ENCODE peak calls at places on chromosomes 2 and 18, in seven cellular contexts. C is activated CD8-positive, alpha-beta memory T cell treated with anti-CD3 and anti-CD28 coated beads, Interleukin-2, amount 50 U/mL, for 4 hours; G is T-helper 17 cell; T is non-pigmented ciliary epithelial cell; Q is GM10248; D is CD8-positive, alpha-beta T cell; A is iPS DF 19.7. U is an unnamed sample.

GRCh38 chr2:132037527-132038178 is 124.1 kb downstream of the ANKRD30BL start:
- DNase-seq in Q (peak), D (no peak), T (no peak), A (no peak), C (no peak), G (no peak), U (no peak)

GRCh38 chr2:236661064-236661761 is 91.6 kb downstream of the ACKR3 start:
- DNase-seq in G (no peak), T (no peak), Q (no peak), A (peak), C (no peak), D (no peak), U (no peak)

GRCh38 chr2:206783718-206784117 is 18.3 kb downstream of the FASTKD2 start:
- DNase-seq in G (no peak), T (no peak), A (no peak), Q (no peak), D (no peak), C (no peak), U (no peak)

GRCh38 chr2:125444106-125444505 is 1211.9 kb upstream of the GYPC start:
- DNase-seq in A (no peak), G (no peak), T (no peak), Q (no peak), D (no peak), C (no peak), U (no peak)

GRCh38 chr2:175207741-175208438 is 26.4 kb upstream of the ATP5MC3 start:
- DNase-seq in T (no peak), A (no peak), Q (no peak), D (no peak), G (no peak), C (no peak), U (no peak)

GRCh38 chr18:3248062-3248669 is 565 bp downstream of the MYL12A start:
- DNase-seq in Q (no peak), G (no peak), T (no peak), D (no peak), C (no peak), A (no peak), U (no peak)

GRCh38 chr18:23059541-23060465 is 75.5 kb upstream of the CABLES1 start:
- DNase-seq in D (no peak), T (no peak), G (no peak), C (no peak), Q (no peak), A (no peak), U (no peak)

GRCh38 chr18:36536426-36536825 is 238.9 kb downstream of the FHOD3 start:
- DNase-seq in D (no peak), Q (no peak), C (no peak), A (no peak), T (no peak), G (no peak), U (no peak)

GRCh38 chr2:235170536-235171510 is 219.0 kb downstream of the SH3BP4 start:
- DNase-seq in C (no peak), D (no peak), G (no peak), T (peak), Q (no peak), A (peak), U (no peak)

GRCh38 chr2:183081908-183082307 is 3.4 kb downstream of the DUSP19 start:
- DNase-seq in G (no peak), A (no peak), D (no peak), T (no peak), Q (no peak), C (no peak), U (no peak)

GRCh38 chr2:144948205-144948855 is 428.4 kb upstream of the ZEB2 start:
- DNase-seq in A (no peak), T (no peak), G (no peak), C (no peak), Q (no peak), D (no peak), U (no peak)

GRCh38 chr2:170743530-170744239 is 26.5 kb upstream of the ERICH2 start:
- DNase-seq in C (no peak), G (no peak), A (no peak), D (no peak), Q (no peak), T (no peak), U (no peak)

GRCh38 chr2:200039847-200040246 is 84.5 kb downstream of the MAIP1 start:
- DNase-seq in D (no peak), G (no peak), T (peak), Q (no peak), C (no peak), A (no peak), U (no peak)

GRCh38 chr2:201955702-201956141 is 77.9 kb upstream of the FZD7 start:
- DNase-seq in T (no peak), C (no peak), G (no peak), D (no peak), A (no peak), Q (no peak), U (no peak)

GRCh38 chr2:70979626-70980025 is 1.2 kb downstream of the ANKRD53 start:
- DNase-seq in G (no peak), A (no peak), D (peak), T (no peak), Q (no peak), C (no peak), U (no peak)

GRCh38 chr2:199985625-199986207 is 30.3 kb downstream of the MAIP1 start:
- DNase-seq in C (peak), T (no peak), A (peak), Q (no peak), D (no peak), G (peak), U (no peak)

GRCh38 chr2:59184281-59185020 is 943.3 kb upstream of the FANCL start:
- DNase-seq in C (no peak), A (no peak), Q (no peak), T (no peak), G (no peak), D (no peak), U (no peak)

GRCh38 chr2:14720319-14720718 is 87.8 kb downstream of the LRATD1 start:
- DNase-seq in Q (no peak), D (no peak), G (no peak), T (no peak), A (no peak), C (no peak), U (no peak)

GRCh38 chr2:152508446-152508845 is 173.5 kb downstream of the FMNL2 start:
- DNase-seq in T (peak), G (no peak), C (no peak), Q (no peak), D (no peak), A (no peak), U (no peak)

GRCh38 chr2:54416166-54416798 is 39.8 kb upstream of the SPTBN1 start:
- DNase-seq in C (no peak), G (no peak), Q (no peak), T (no peak), A (no peak), D (no peak), U (no peak)

GRCh38 chr2:147441140-147441539 is 403.7 kb upstream of the ACVR2A start:
- DNase-seq in D (no peak), A (no peak), T (no peak), C (no peak), G (no peak), Q (no peak), U (no peak)

GRCh38 chr2:143435112-143435511 is 305.9 kb downstream of the ARHGAP15 start:
- DNase-seq in G (no peak), D (no peak), Q (no peak), A (no peak), C (no peak), T (no peak), U (no peak)

GRCh38 chr2:204486855-204487254 is 58.4 kb upstream of the PARD3B start:
- DNase-seq in Q (no peak), C (no peak), A (no peak), D (no peak), T (no peak), G (no peak), U (no peak)

GRCh38 chr2:25098558-25099486 is 56.9 kb downstream of the EFR3B start:
- DNase-seq in A (no peak), C (no peak), G (no peak), D (no peak), Q (no peak), T (no peak), U (no peak)

GRCh38 chr18:62749389-62749788 is 34.0 kb downstream of the PHLPP1 start:
- DNase-seq in D (no peak), C (no peak), T (no peak), G (no peak), A (no peak), Q (no peak), U (no peak)

GRCh38 chr2:157831573-157832315 is 44.4 kb downstream of the ACVR1 start:
- DNase-seq in Q (no peak), T (no peak), C (no peak), A (no peak), G (no peak), D (no peak), U (no peak)

GRCh38 chr2:219285894-219286425 is 6.8 kb downstream of the DNAJB2 start:
- DNase-seq in G (no peak), T (no peak), Q (no peak), C (no peak), A (no peak), D (no peak), U (no peak)

GRCh38 chr2:84129018-84129417 is 330.1 kb downstream of the SUCLG1 start:
- DNase-seq in Q (no peak), T (no peak), G (no peak), C (no peak), A (no peak), D (no peak), U (no peak)

GRCh38 chr2:105287692-105288091 is 41.8 kb downstream of the TGFBRAP1 start:
- DNase-seq in Q (peak), A (peak), D (no peak), T (no peak), G (no peak), C (no peak), U (peak)

U was measured in GM12878.